ENCODE peak calls at places on chromosomes 4 and X, in five cellular contexts. H is neural progenitor cell, R is GM23338, X is MM.1S, Z is PC-3. O is an unnamed sample. For H3F3A, the result is how much of the 10 kb centered on the place peaks cover.

GRCh38 chr4:12924253-12924652 is 559.9 kb downstream of the RAB28 start:
- DNase-seq in H (peak), R (peak), Z (no peak), X (no peak), O (no peak)

GRCh38 chr4:19748911-19749473 is 502.7 kb upstream of the SLIT2 start:
- DNase-seq in X (no peak), R (no peak), H (no peak), Z (peak), O (peak)

GRCh38 chr4:145097331-145097820 is 620 bp downstream of the ANAPC10 start:
- DNase-seq in H (peak), X (no peak), R (no peak), Z (peak), O (no peak)

GRCh38 chrX:106014119-106014775 is 24.3 kb downstream of the SERPINA7 start:
- DNase-seq in H (no peak), X (no peak), R (no peak), Z (no peak), O (no peak)

GRCh38 chr4:163191999-163192398 is 25.3 kb upstream of the NAF1 start:
- DNase-seq in H (no peak), Z (peak), X (peak), R (peak), O (peak)

GRCh38 chr4:182748949-182749348 is 168.2 kb downstream of the DCTD start:
- DNase-seq in R (no peak), H (no peak), Z (peak), X (no peak), O (peak)

GRCh38 chrX:110404376-110404775 is 45.7 kb downstream of the RTL9 start:
- DNase-seq in X (no peak), R (no peak), H (no peak), Z (no peak), O (no peak)

GRCh38 chrX:136745215-136746173 is 35.2 kb downstream of the ARHGEF6 start:
- DNase-seq in Z (no peak), H (no peak), R (no peak), X (no peak), O (no peak)

GRCh38 chr4:140600408-140600807 is 31.6 kb upstream of the UCP1 start:
- DNase-seq in H (no peak), Z (no peak), R (no peak), X (no peak), O (no peak)

GRCh38 chr4:145814246-145814645 is 124.4 kb downstream of the ZNF827 start:
- DNase-seq in R (no peak), H (no peak), X (no peak), Z (no peak), O (peak)

GRCh38 chr4:184599492-184600135 is 49.6 kb downstream of the CASP3 start:
- DNase-seq in X (no peak), Z (peak), R (no peak), H (no peak), O (peak)

GRCh38 chrX:45083314-45083713 is 117.4 kb downstream of the DIPK2B start:
- DNase-seq in R (no peak), X (peak), H (no peak), Z (no peak), O (no peak)

GRCh38 chr4:14816592-14817273 is 185.5 kb upstream of the CPEB2 start:
- DNase-seq in R (no peak), Z (no peak), X (no peak), H (no peak), O (no peak)

GRCh38 chr4:566508-567295 is 9.4 kb downstream of the TMEM271 start:
- DNase-seq in H (no peak), X (no peak), Z (no peak), R (no peak), O (no peak)

DNA sequence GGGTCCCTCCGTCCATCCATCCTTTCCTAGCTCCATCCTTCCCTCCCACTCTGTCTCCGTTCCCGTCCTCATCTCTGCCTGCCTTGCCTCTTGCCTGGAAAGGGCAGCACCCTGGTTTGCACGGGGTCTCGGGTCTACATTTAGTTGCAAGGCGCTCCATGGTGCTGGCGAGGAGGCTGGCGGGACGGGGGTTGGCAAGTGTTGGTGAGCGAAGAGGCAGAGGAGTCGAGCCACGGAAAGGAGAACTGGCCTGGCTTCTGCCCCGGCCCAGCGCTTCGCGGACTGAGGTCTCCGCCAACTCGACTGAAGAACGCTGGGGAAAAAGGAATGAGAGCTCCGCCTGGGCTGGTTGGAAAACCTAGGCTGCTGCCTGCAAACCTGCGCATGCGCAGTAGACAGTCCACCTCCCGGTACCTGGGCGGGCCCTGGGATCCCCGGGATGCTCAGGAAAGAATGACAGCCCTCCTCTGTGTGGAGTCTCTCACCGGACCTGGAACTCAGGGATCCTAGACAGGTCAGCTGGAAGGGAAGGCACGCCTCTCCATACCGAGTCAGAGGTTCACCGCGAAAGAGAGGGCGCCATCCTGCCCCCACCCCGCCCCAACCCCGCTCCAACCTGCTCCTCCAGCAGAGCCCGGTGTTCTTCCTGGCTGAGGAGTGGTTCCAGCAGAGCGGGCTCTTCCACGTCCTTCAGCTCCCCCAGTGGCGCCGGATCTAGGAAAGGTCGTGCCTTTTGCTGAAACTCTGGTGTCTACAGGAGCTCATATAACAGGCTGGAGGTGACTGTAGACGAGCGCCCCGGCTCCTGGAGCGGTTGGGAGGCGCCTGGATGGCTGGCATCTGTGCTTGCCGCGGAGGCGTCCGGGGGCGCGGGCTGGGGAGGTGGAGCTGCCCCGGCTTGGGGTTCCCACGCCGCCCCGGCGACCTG is 6.0 kb downstream of the FRG2 start:
- DNase-seq in H (peak), X (no peak), R (peak), Z (peak), O (peak)
- TF ChIP-seq EZH2 in H (peak), X (no peak), R (peak), Z (no peak), O (no peak)

GRCh38 chrX:78019586-78020483 is 50.4 kb upstream of the PGAM4 start:
- DNase-seq in X (no peak), R (no peak), Z (peak), H (no peak), O (no peak)
- TF ChIP-seq EZH2phosphoT487 in X (no peak), R (no peak), Z (no peak), H (no peak), O (no peak)

DNA sequence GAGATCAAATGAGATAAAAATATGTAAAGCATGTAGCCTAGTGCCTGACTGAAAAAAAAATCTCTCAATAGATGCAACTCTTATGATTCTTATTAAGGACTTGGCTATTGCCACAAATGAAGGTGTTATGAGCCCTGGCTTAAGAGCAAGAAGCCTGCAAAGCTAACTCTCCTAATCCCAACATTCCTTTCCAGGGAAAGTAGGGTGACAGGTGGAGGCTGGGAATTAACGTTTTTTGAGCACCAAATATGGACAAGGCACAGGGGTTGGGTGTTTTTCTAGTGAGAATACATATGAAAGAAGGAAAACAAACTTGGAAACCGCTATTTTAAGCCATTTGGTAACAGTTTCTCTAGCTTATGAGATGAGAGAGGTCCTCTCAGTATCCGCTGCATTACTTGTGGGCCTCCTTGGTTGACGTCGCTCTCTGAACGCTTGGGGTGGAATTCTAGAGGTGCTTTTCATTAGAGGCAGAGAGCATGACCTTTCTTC is 2.4 kb downstream of the RHOH start:
- DNase-seq in R (no peak), X (peak), H (no peak), Z (no peak), O (no peak)
- H3F3A ChIP-seq in R (under half), X (half or more), H (under half), Z (under half), O (under half)

GRCh38 chr4:123505457-123506310 is 109.1 kb downstream of the SPRY1 start:
- DNase-seq in Z (peak), R (peak), H (peak), X (no peak), O (peak)
- TF ChIP-seq EZH2 in Z (no peak), R (no peak), H (peak), X (no peak), O (no peak)

GRCh38 chrX:36071064-36071463 is 151.5 kb downstream of the CFAP47 start:
- DNase-seq in H (no peak), Z (no peak), X (no peak), R (no peak), O (no peak)
- TF ChIP-seq EZH2phosphoT487 in H (no peak), Z (no peak), X (no peak), R (no peak), O (no peak)

GRCh38 chr4:25870081-25870480 is 7.3 kb upstream of the SEL1L3 start:
- DNase-seq in X (peak), R (no peak), H (no peak), Z (no peak), O (no peak)
- H3F3A ChIP-seq in X (under half), R (under half), H (under half), Z (under half), O (under half)

DNA sequence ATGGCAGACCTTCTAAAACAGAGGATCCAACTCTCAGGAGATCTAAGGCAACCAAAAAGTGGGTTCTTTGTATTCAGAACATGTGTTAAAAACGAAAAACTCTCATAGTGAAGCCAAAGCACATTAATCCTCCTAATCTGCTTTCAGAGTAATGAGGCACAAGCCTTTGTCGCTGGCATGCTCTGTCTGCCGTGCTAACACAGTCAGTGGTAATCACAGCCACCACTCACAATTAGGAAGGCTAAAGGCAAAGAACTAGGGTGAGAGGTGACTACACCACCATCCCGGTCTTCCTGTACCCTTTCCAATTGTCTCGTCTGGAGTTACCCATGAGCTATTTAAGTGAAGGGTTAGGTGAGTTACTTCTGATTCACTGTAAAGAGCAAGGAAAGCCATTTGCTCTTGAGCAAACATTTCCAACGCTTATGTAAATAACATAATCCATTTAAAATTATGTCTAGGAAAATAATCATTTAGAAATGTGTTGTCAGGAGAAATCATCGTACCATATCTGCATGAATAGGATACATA is 40.7 kb downstream of the NPY2R start:
- DNase-seq in Z (peak), X (no peak), R (no peak), H (peak), O (no peak)
- TF ChIP-seq EZH2 in Z (no peak), X (no peak), R (no peak), H (no peak), O (no peak)

GRCh38 chrX:124289443-124289842 is 43.0 kb upstream of the TEX13D start:
- DNase-seq in Z (no peak), H (no peak), X (no peak), R (peak), O (no peak)
- TF ChIP-seq EZH2phosphoT487 in Z (no peak), H (no peak), X (no peak), R (no peak), O (no peak)

GRCh38 chr4:76982638-76983579 is 33.4 kb downstream of the SEPTIN11 start:
- DNase-seq in X (peak), R (no peak), H (no peak), Z (no peak), O (peak)

GRCh38 chr4:76984127-76984526 is 34.6 kb downstream of the SEPTIN11 start:
- DNase-seq in R (peak), Z (peak), H (no peak), X (peak), O (peak)

GRCh38 chr4:76987153-76987562 is 37.6 kb downstream of the SEPTIN11 start:
- DNase-seq in H (no peak), Z (no peak), X (no peak), R (peak), O (peak)

GRCh38 chr4:76987685-76988084 is 38.1 kb downstream of the SEPTIN11 start:
- DNase-seq in Z (no peak), R (no peak), H (no peak), X (no peak), O (peak)

DNA sequence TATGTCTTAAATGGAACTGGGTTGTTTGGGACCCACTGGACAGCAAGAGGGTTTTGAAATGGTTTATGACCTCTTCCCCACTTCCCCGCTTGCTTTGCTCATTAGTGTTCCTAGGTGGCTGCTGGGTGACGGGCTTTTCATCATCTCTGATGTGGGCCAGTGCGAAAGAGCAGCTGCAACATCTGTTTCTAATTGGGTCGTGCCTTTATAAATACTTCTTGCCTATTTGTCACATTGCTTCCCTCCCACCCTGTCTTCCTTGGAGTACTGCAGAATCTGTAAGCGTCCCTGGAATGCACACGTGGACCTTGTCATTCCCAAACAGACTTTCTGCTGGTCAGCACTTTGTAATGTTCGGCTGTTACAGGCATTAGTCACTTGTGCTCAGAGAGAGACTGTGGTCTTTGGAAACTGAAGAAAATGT is 35.2 kb downstream of the SEPTIN11 start:
- DNase-seq in X (peak), R (no peak), Z (peak), H (peak), O (peak)
- H3F3A ChIP-seq in X (under half), R (under half), Z (under half), H (under half), O (half or more)

DNA sequence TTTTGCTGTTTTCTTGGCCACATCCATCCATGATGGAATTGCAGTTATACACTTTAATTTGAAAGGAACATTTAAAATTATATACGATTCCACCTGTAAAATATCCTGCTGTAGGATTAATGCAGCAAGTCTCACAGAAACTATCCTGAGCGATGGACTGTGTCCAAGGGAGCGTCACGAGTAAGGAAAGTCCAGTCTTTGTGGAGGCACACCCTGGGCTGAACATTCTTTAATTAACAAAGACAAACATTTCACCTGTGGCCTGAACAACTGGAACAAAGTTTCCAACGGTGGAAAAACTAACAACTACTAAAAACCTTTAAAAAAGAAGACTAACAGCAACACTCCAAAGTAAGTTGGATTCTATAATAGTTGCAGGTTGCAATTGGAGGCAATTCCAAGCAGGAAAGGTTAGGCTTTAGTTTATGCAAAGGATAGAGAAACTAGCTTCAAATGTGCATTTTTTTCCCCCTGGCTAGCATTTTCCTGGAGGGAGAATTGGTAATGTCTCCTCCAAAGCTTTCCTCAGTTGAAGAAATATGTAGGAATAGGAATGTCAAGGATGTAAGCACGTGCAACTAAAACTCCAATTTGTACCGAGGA is 11.0 kb downstream of the EREG start:
- DNase-seq in H (no peak), R (no peak), X (no peak), Z (peak), O (no peak)
- TF ChIP-seq EZH2 in H (no peak), R (no peak), X (no peak), Z (no peak), O (no peak)